ENCODE peak calls at places on chromosomes 4 and X, in five cellular contexts. D is transverse colon, A is heart left ventricle, M is HCT116, V is endothelial cell of umbilical vein. S is an unnamed sample.

GRCh38 chr4:57270350-57270749 is 160.2 kb upstream of the IGFBP7 start:
- DNase-seq in D (no peak), A (peak), M (no peak), V (peak), S (no peak)

GRCh38 chr4:44738615-44739014 is 12.3 kb upstream of the GNPDA2 start:
- DNase-seq in D (no peak), A (no peak), M (no peak), V (no peak), S (no peak)

GRCh38 chr4:89447543-89447942 is 139.9 kb upstream of the GPRIN3 start:
- DNase-seq in D (no peak), A (no peak), M (no peak), V (no peak), S (no peak)

GRCh38 chr4:168076989-168077725 is 15.2 kb upstream of the ANXA10 start:
- DNase-seq in D (peak), A (peak), M (peak), V (peak), S (peak)

GRCh38 chr4:155582971-155583437 is 83.6 kb upstream of the GUCY1A1 start:
- DNase-seq in D (no peak), A (no peak), M (no peak), V (peak), S (no peak)

GRCh38 chr4:11715753-11716521 is 287.2 kb upstream of the HS3ST1 start:
- DNase-seq in D (no peak), A (no peak), M (no peak), V (no peak), S (no peak)

GRCh38 chr4:29708473-29708872 is 1011.7 kb upstream of the PCDH7 start:
- DNase-seq in D (no peak), A (no peak), M (no peak), V (no peak), S (no peak)

GRCh38 chrX:48914593-48915493 is 3.4 kb upstream of the SLC35A2 start:
- DNase-seq in D (no peak), A (no peak), M (no peak), V (no peak), S (no peak)

GRCh38 chr4:176205299-176205698 is 9.9 kb upstream of the SPATA4 start:
- DNase-seq in D (no peak), A (no peak), M (no peak), V (no peak), S (no peak)

GRCh38 chr4:110962616-110963015 is 339.7 kb upstream of the PITX2 start:
- DNase-seq in D (no peak), A (no peak), M (no peak), V (no peak), S (no peak)

GRCh38 chr4:42339935-42340406 is 57.3 kb upstream of the SHISA3 start:
- DNase-seq in D (no peak), A (peak), M (no peak), V (peak), S (peak)

GRCh38 chr4:28921886-28922285 is 1798.3 kb upstream of the PCDH7 start:
- DNase-seq in D (no peak), A (no peak), M (no peak), V (no peak), S (no peak)

GRCh38 chr4:182808673-182809416 is 108.3 kb downstream of the DCTD start:
- DNase-seq in D (no peak), A (no peak), M (no peak), V (no peak), S (no peak)

GRCh38 chr4:3671571-3672464 is 94.4 kb upstream of the ADRA2C start:
- DNase-seq in D (no peak), A (no peak), M (no peak), V (no peak), S (no peak)

GRCh38 chr4:134072137-134072536 is 129.5 kb downstream of the PABPC4L start:
- DNase-seq in D (no peak), A (no peak), M (no peak), V (no peak), S (no peak)

GRCh38 chr4:168560184-168560834 is 63.5 kb downstream of the PALLD start:
- DNase-seq in D (no peak), A (no peak), M (no peak), V (peak), S (no peak)

GRCh38 chr4:93876739-93877138 is 48.2 kb downstream of the ATOH1 start:
- DNase-seq in D (no peak), A (no peak), M (no peak), V (no peak), S (no peak)

GRCh38 chr4:1597021-1597931 is 86.8 kb downstream of the FAM53A start:
- DNase-seq in D (no peak), A (no peak), M (no peak), V (no peak), S (no peak)

GRCh38 chrX:31012509-31013025 is 59.3 kb downstream of the FTHL17 start:
- DNase-seq in D (no peak), A (no peak), M (no peak), V (no peak), S (no peak)

GRCh38 chr4:73734405-73735070 is 5.8 kb upstream of the CXCL8 start:
- DNase-seq in D (no peak), A (no peak), M (no peak), V (peak), S (no peak)

GRCh38 chr4:25531272-25531671 is 124.4 kb upstream of the SLC34A2 start:
- DNase-seq in D (no peak), A (no peak), M (no peak), V (no peak), S (no peak)

GRCh38 chr4:32112891-32113290 is 1392.7 kb downstream of the PCDH7 start:
- DNase-seq in D (no peak), A (no peak), M (no peak), V (no peak), S (no peak)

GRCh38 chrX:16223385-16223784 is 56.1 kb downstream of the MAGEB17 start:
- DNase-seq in D (no peak), A (no peak), M (no peak), V (no peak), S (no peak)

GRCh38 chr4:142480244-142480643 is 365.9 kb downstream of the INPP4B start:
- DNase-seq in D (no peak), A (no peak), M (no peak), V (peak), S (no peak)

GRCh38 chr4:156190606-156191005 is 236.9 kb upstream of the CTSO start:
- DNase-seq in D (no peak), A (no peak), M (no peak), V (peak), S (no peak)

GRCh38 chrX:107718156-107718621 is 57.4 kb downstream of the TSC22D3 start:
- DNase-seq in D (peak), A (peak), M (peak), V (peak), S (peak)

GRCh38 chrX:10157032-10157341 is 212 bp downstream of the CLCN4 start:
- DNase-seq in D (no peak), A (no peak), M (no peak), V (no peak), S (no peak)
- TF ChIP-seq POLR2A in D (no peak), A (no peak), M (no peak), V (no peak), S (peak)

DNA sequence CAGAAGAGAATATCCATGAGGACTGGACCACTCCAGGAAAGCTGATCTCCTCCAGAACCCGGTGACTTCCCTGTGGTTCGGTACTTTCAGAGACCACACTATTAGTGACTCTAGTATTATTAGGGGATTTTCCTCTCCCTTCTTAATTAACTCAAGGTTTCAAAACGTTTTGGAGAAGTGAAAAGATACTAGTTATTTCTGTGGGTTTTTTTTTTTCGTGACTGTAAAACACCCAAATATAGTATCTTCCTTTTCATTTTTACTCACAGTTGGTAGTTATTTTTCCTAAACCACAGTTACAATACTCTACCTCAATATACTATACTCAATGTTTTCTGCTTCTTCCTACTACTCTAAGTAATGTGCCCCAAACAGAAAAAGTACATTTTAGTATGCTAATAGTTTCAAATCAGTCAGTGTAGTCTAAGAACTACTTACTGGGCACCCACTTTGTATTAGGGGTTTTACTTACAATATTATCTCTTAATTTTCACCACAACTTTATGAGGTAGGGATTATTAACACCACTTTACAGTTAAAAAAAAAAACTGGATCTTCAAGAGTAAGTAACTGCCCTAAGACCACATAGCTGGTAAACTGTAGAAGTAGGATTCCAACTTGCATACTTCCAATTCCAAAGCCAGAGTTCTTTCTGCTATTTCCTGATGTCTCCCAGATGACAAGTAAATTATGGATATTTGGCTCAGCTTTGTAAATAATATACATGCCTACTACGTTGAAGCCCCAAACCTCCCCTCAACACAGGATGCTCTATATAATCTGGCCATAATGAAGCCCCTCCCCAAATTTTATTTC is 45.0 kb downstream of the SLC9A7 start:
- DNase-seq in D (no peak), A (no peak), M (no peak), V (no peak), S (no peak)
- TF ChIP-seq POLR2A in D (no peak), A (no peak), M (no peak), V (no peak), S (no peak)

DNA sequence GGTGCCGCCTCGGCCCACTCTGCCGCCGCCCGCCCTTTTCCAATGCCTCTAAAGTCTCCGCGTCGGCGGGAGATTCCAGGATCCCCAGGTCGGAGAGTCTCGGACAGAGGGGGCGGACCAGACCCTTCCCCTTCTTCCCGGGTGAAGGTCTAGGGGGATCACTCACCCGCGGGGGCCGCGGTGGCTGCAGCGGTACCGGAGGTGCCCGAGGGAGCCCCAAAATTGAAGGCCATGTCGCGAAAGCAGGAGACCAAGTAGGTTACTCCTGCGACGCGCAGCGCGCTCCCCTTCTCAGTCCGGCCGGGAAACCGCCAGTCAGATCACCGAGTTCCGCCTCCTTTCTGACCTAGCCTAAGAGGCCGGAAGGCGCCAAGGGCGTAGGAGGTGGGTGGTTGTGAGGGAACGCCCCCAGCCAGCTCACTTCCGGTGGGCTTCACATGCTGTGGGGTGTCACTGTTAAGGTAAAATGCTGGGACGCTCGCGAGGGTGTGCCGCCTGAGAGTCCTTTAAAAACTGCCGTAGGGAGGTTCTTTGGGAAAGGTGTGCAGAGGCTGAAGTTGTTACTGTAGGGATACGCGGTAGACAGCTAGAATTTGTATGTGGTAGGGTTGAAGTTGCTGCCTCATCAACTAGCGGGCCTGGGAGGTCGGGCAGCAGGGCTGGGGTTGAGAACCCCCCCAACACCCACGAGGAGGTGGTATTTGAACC is at the start of gene NUP54:
- DNase-seq in D (peak), A (peak), M (peak), V (peak), S (peak)
- TF ChIP-seq POLR2A in D (peak), A (peak), M (peak), V (peak), S (peak)

GRCh38 chr4:185395956-185396723 is 416 bp upstream of the LRP2BP start:
- DNase-seq in D (peak), A (peak), M (peak), V (peak), S (peak)

GRCh38 chr4:185395255-185395955 is at the start of gene LRP2BP:
- DNase-seq in D (no peak), A (no peak), M (no peak), V (peak), S (peak)

GRCh38 chr4:185398618-185399017 is 2.0 kb downstream of the ANKRD37 start:
- DNase-seq in D (no peak), A (no peak), M (no peak), V (peak), S (no peak)

GRCh38 chr4:185394568-185395254 is 1.0 kb downstream of the LRP2BP start:
- DNase-seq in D (no peak), A (no peak), M (no peak), V (peak), S (no peak)

DNA sequence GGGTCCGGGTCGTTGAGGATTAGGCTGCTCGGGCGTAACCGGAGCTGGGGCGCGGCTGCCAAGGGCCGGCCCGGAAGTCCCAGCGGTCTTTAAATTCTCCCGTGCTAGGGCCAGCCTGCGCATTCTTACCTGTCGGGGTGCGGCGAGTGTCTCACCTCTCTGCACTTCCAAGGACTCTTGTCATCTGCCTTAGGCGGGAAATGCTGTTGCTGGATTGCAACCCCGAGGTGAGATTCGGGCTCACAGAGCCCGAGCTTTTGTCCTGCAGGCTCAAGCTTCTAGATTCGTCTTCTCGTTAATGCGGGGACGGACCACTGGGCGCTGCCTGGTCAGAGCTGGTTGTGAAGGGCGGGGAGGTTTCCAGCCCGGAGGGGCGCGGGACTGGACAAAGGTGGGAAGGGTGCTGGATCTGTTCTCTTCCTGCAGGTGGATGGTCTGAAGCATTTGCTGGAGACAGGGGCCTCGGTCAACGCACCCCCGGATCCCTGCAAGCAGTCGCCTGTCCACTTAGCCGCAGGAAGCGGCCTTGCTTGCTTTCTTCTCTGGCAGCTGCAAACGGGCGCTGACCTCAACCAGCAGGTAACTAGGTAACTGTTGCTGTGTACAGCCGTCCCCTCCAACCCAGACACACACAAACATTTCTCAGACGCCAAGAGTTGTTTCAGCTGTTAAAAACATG is at the start of gene ANKRD37:
- DNase-seq in D (peak), A (peak), M (no peak), V (peak), S (no peak)
- TF ChIP-seq POLR2A in D (peak), A (no peak), M (no peak), V (no peak), S (no peak)

GRCh38 chr4:137532869-137533236 is 559 bp upstream of the PCDH18 start:
- DNase-seq in D (no peak), A (no peak), M (no peak), V (no peak), S (no peak)

GRCh38 chr4:137531121-137531520 is 1.2 kb downstream of the PCDH18 start:
- DNase-seq in D (no peak), A (no peak), M (no peak), V (no peak), S (no peak)

GRCh38 chr4:137533855-137534254 is 1.6 kb upstream of the PCDH18 start:
- DNase-seq in D (no peak), A (no peak), M (no peak), V (no peak), S (no peak)

GRCh38 chr4:137530176-137530575 is 2.1 kb downstream of the PCDH18 start:
- DNase-seq in D (no peak), A (no peak), M (no peak), V (no peak), S (no peak)

DNA sequence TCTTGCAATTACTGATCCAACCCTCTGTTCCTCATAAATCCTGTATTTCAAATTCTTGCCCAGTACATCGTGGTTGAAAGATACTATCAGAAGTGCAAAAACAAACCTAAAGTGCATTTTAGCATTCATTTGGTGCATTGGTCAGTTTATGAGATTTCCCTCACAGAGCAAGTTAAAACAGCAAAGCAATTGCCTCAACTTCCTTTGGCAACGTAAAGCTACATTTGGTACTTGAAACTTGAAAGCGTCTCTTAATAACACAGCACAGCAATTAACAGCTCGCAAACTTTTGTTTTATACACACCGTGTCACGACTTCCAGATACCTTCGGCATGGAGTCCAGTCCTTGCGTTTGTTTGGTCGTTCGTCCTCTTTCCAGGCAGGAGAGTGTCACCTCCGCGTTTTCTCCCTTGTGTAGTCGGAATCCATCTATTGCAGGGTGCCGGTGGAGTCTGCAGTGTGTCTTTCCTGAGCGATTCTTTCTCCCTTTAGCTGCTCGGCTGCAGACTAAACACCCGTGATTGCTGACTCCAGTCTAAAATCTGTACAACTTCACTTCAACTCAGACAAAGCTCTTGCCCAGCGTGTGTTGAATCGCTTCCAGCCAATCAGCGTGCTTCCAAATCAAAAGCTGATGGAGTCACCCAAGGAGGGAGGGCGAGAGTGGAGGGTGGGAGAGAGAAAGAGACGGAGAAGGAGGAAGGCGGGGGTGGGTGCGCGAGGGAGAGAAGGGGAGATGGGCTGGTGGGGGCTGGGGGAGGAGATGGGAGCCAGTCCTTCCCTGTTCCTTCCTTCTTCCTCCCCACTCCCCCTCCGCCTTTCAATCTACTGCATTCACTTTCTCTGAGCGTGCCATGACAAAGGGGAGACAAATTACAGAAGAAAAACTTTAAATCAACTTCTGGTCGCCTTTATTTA is at the start of gene PCDH18:
- DNase-seq in D (peak), A (peak), M (no peak), V (peak), S (no peak)
- TF ChIP-seq POLR2A in D (peak), A (peak), M (no peak), V (no peak), S (no peak)

DNA sequence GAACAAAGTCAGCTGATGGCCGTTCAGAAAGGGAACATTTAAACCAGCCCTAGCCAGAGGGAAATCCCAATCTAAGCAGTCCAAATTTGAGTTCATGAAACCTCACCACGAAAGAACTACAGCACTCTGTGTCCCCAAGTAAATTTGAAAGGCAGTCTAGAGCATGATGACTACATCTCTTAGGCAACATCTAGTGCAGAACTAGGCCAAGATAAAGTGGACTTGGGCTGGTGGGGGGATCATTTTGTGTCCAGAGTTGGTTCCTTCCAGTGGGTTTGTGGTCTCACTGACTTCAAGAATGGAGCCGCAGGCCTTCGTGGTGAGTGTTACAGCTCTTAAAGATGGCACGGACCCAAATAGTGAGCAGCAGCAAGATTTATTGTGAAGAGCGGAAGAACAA is 64.9 kb downstream of the KLHL4 start:
- DNase-seq in D (no peak), A (no peak), M (no peak), V (no peak), S (no peak)
- TF ChIP-seq POLR2A in D (no peak), A (no peak), M (no peak), V (no peak), S (no peak)

S was measured in erythroblast.